ENCODE peak calls at places on chromosomes 4 and X, in four cellular contexts. One of them, this sample, is unnamed.
A peak's percentile ranks its signal among the peaks of the same experiment; 100 is the strongest.

GRCh38 chr4:76156635-76157034 is 8.4 kb upstream of the NUP54 start:
- DNase-seq in activated CD4-positive, alpha-beta T cell treated with anti-CD3 and anti-CD28 coated beads for 24 hours: no peak
- DNase-seq in CD4-positive, alpha-beta T cell: no peak
- DNase-seq in Calu3: no peak
- DNase-seq in this sample: no peak

GRCh38 chrX:120514236-120514635 is 45.1 kb upstream of the LAMP2 start:
- DNase-seq in activated CD4-positive, alpha-beta T cell treated with anti-CD3 and anti-CD28 coated beads for 24 hours: no peak
- DNase-seq in Calu3: peak; percentile 8
- DNase-seq in CD4-positive, alpha-beta T cell: no peak
- DNase-seq in this sample: no peak

GRCh38 chr4:22873899-22874298 is 181.2 kb downstream of the GBA3 start:
- DNase-seq in activated CD4-positive, alpha-beta T cell treated with anti-CD3 and anti-CD28 coated beads for 24 hours: no peak
- DNase-seq in Calu3: no peak
- DNase-seq in CD4-positive, alpha-beta T cell: no peak
- DNase-seq in this sample: no peak

GRCh38 chrX:625137-625691 is 5.4 kb upstream of the SHOX start:
- DNase-seq in activated CD4-positive, alpha-beta T cell treated with anti-CD3 and anti-CD28 coated beads for 24 hours: no peak
- DNase-seq in CD4-positive, alpha-beta T cell: no peak
- DNase-seq in Calu3: no peak
- DNase-seq in this sample: no peak

GRCh38 chrX:18598413-18598812 is 73.5 kb downstream of the RS1 start:
- DNase-seq in Calu3: no peak
- DNase-seq in CD4-positive, alpha-beta T cell: no peak
- DNase-seq in activated CD4-positive, alpha-beta T cell treated with anti-CD3 and anti-CD28 coated beads for 24 hours: no peak
- DNase-seq in this sample: no peak

GRCh38 chr4:68963389-68963788 is 11.8 kb upstream of the UGT2A3 start:
- DNase-seq in CD4-positive, alpha-beta T cell: no peak
- DNase-seq in Calu3: no peak
- DNase-seq in activated CD4-positive, alpha-beta T cell treated with anti-CD3 and anti-CD28 coated beads for 24 hours: no peak
- DNase-seq in this sample: no peak

GRCh38 chr4:38488891-38489861 is 174.8 kb upstream of the KLF3 start:
- DNase-seq in activated CD4-positive, alpha-beta T cell treated with anti-CD3 and anti-CD28 coated beads for 24 hours: no peak
- DNase-seq in Calu3: no peak
- DNase-seq in CD4-positive, alpha-beta T cell: no peak
- DNase-seq in this sample: no peak

GRCh38 chr4:147233-147632 is 22.9 kb downstream of the ZNF718 start:
- DNase-seq in CD4-positive, alpha-beta T cell: no peak
- DNase-seq in activated CD4-positive, alpha-beta T cell treated with anti-CD3 and anti-CD28 coated beads for 24 hours: no peak
- DNase-seq in Calu3: no peak
- DNase-seq in this sample: no peak

GRCh38 chr4:152825336-152825735 is 45.6 kb downstream of the ARFIP1 start:
- DNase-seq in CD4-positive, alpha-beta T cell: no peak
- DNase-seq in Calu3: no peak
- DNase-seq in activated CD4-positive, alpha-beta T cell treated with anti-CD3 and anti-CD28 coated beads for 24 hours: no peak
- DNase-seq in this sample: no peak

GRCh38 chr4:184177271-184177670 is 40.4 kb downstream of the ENPP6 start:
- DNase-seq in CD4-positive, alpha-beta T cell: no peak
- DNase-seq in Calu3: no peak
- DNase-seq in activated CD4-positive, alpha-beta T cell treated with anti-CD3 and anti-CD28 coated beads for 24 hours: no peak
- DNase-seq in this sample: no peak

GRCh38 chr4:76904646-76905190 is 6.8 kb upstream of the SOWAHB start:
- DNase-seq in CD4-positive, alpha-beta T cell: no peak
- DNase-seq in Calu3: no peak
- DNase-seq in activated CD4-positive, alpha-beta T cell treated with anti-CD3 and anti-CD28 coated beads for 24 hours: no peak
- DNase-seq in this sample: no peak

GRCh38 chrX:124414281-124414680 is 67.9 kb downstream of the SH2D1A start:
- DNase-seq in activated CD4-positive, alpha-beta T cell treated with anti-CD3 and anti-CD28 coated beads for 24 hours: no peak
- DNase-seq in Calu3: no peak
- DNase-seq in CD4-positive, alpha-beta T cell: no peak
- DNase-seq in this sample: no peak

GRCh38 chr4:74464291-74464690 is 19.4 kb downstream of the AREG start:
- DNase-seq in Calu3: no peak
- DNase-seq in activated CD4-positive, alpha-beta T cell treated with anti-CD3 and anti-CD28 coated beads for 24 hours: no peak
- DNase-seq in CD4-positive, alpha-beta T cell: no peak
- DNase-seq in this sample: no peak

GRCh38 chr4:183600189-183600685 is 58.7 kb downstream of the RWDD4 start:
- DNase-seq in CD4-positive, alpha-beta T cell: no peak
- DNase-seq in Calu3: no peak
- DNase-seq in activated CD4-positive, alpha-beta T cell treated with anti-CD3 and anti-CD28 coated beads for 24 hours: no peak
- DNase-seq in this sample: no peak

GRCh38 chr4:123581802-123582201 is 185.2 kb downstream of the SPRY1 start:
- DNase-seq in activated CD4-positive, alpha-beta T cell treated with anti-CD3 and anti-CD28 coated beads for 24 hours: no peak
- DNase-seq in Calu3: no peak
- DNase-seq in CD4-positive, alpha-beta T cell: no peak
- DNase-seq in this sample: no peak

GRCh38 chrX:23493941-23494374 is 159.3 kb downstream of the PTCHD1 start:
- DNase-seq in activated CD4-positive, alpha-beta T cell treated with anti-CD3 and anti-CD28 coated beads for 24 hours: no peak
- DNase-seq in CD4-positive, alpha-beta T cell: no peak
- DNase-seq in Calu3: peak; percentile 80
- DNase-seq in this sample: no peak

GRCh38 chr4:848307-848691 is 22.4 kb upstream of the CPLX1 start:
- DNase-seq in Calu3: no peak
- DNase-seq in CD4-positive, alpha-beta T cell: no peak
- DNase-seq in activated CD4-positive, alpha-beta T cell treated with anti-CD3 and anti-CD28 coated beads for 24 hours: no peak
- DNase-seq in this sample: no peak

GRCh38 chr4:1693131-1693896 is 9.2 kb upstream of the FAM53A start:
- DNase-seq in CD4-positive, alpha-beta T cell: peak; percentile 63
- DNase-seq in Calu3: peak; percentile 73
- DNase-seq in activated CD4-positive, alpha-beta T cell treated with anti-CD3 and anti-CD28 coated beads for 24 hours: peak; percentile 66
- DNase-seq in this sample: peak; percentile 77

GRCh38 chr4:8192748-8193738 is 6.0 kb upstream of the SH3TC1 start:
- DNase-seq in activated CD4-positive, alpha-beta T cell treated with anti-CD3 and anti-CD28 coated beads for 24 hours: no peak
- DNase-seq in Calu3: peak; percentile 56
- DNase-seq in CD4-positive, alpha-beta T cell: no peak
- DNase-seq in this sample: no peak

GRCh38 chr4:147492761-147493160 is 11.9 kb downstream of the EDNRA start:
- DNase-seq in CD4-positive, alpha-beta T cell: no peak
- DNase-seq in Calu3: no peak
- DNase-seq in activated CD4-positive, alpha-beta T cell treated with anti-CD3 and anti-CD28 coated beads for 24 hours: no peak
- DNase-seq in this sample: no peak

GRCh38 chr4:38815879-38816782 is 11.5 kb upstream of the TLR1 start:
- DNase-seq in activated CD4-positive, alpha-beta T cell treated with anti-CD3 and anti-CD28 coated beads for 24 hours: no peak
- DNase-seq in CD4-positive, alpha-beta T cell: no peak
- DNase-seq in Calu3: no peak
- DNase-seq in this sample: no peak

GRCh38 chrX:37371578-37371981 is 22.4 kb downstream of the PRRG1 start:
- DNase-seq in activated CD4-positive, alpha-beta T cell treated with anti-CD3 and anti-CD28 coated beads for 24 hours: no peak
- DNase-seq in CD4-positive, alpha-beta T cell: no peak
- DNase-seq in Calu3: no peak
- DNase-seq in this sample: no peak

GRCh38 chr4:177266492-177266891 is 43.2 kb upstream of the NEIL3 start:
- DNase-seq in Calu3: no peak
- DNase-seq in activated CD4-positive, alpha-beta T cell treated with anti-CD3 and anti-CD28 coated beads for 24 hours: no peak
- DNase-seq in CD4-positive, alpha-beta T cell: no peak
- DNase-seq in this sample: no peak

GRCh38 chr4:159271857-159272256 is 169.0 kb downstream of the RAPGEF2 start:
- DNase-seq in CD4-positive, alpha-beta T cell: no peak
- DNase-seq in Calu3: no peak
- DNase-seq in activated CD4-positive, alpha-beta T cell treated with anti-CD3 and anti-CD28 coated beads for 24 hours: no peak
- DNase-seq in this sample: no peak

GRCh38 chrX:150148749-150149672 is 210.7 kb upstream of the EOLA2 start:
- DNase-seq in CD4-positive, alpha-beta T cell: no peak
- DNase-seq in activated CD4-positive, alpha-beta T cell treated with anti-CD3 and anti-CD28 coated beads for 24 hours: no peak
- DNase-seq in Calu3: no peak
- DNase-seq in this sample: no peak

GRCh38 chr4:182680196-182680771 is 236.9 kb downstream of the DCTD start:
- DNase-seq in Calu3: no peak
- DNase-seq in activated CD4-positive, alpha-beta T cell treated with anti-CD3 and anti-CD28 coated beads for 24 hours: no peak
- DNase-seq in CD4-positive, alpha-beta T cell: no peak
- DNase-seq in this sample: no peak

GRCh38 chr4:150104401-150105027 is 26.3 kb downstream of the DCLK2 start:
- DNase-seq in Calu3: no peak
- DNase-seq in CD4-positive, alpha-beta T cell: no peak
- DNase-seq in activated CD4-positive, alpha-beta T cell treated with anti-CD3 and anti-CD28 coated beads for 24 hours: no peak
- DNase-seq in this sample: no peak

GRCh38 chr4:38663021-38663800 is 788 bp upstream of the KLF3 start:
- DNase-seq in CD4-positive, alpha-beta T cell: peak; percentile 35
- DNase-seq in activated CD4-positive, alpha-beta T cell treated with anti-CD3 and anti-CD28 coated beads for 24 hours: peak; percentile 29
- DNase-seq in Calu3: no peak
- DNase-seq in this sample: no peak

GRCh38 chr4:86233681-86234080 is 126.2 kb downstream of the MAPK10 start:
- DNase-seq in activated CD4-positive, alpha-beta T cell treated with anti-CD3 and anti-CD28 coated beads for 24 hours: no peak
- DNase-seq in Calu3: no peak
- DNase-seq in CD4-positive, alpha-beta T cell: no peak
- DNase-seq in this sample: no peak

GRCh38 chr4:65865489-65865888 is 195.2 kb upstream of the EPHA5 start:
- DNase-seq in Calu3: peak; percentile 1
- DNase-seq in activated CD4-positive, alpha-beta T cell treated with anti-CD3 and anti-CD28 coated beads for 24 hours: no peak
- DNase-seq in CD4-positive, alpha-beta T cell: no peak
- DNase-seq in this sample: no peak

GRCh38 chrX:154015581-154016264 is 4.0 kb downstream of the IRAK1 start:
- DNase-seq in activated CD4-positive, alpha-beta T cell treated with anti-CD3 and anti-CD28 coated beads for 24 hours: no peak
- DNase-seq in Calu3: no peak
- DNase-seq in CD4-positive, alpha-beta T cell: no peak
- DNase-seq in this sample: no peak

GRCh38 chr4:2551118-2551517 is 14.7 kb downstream of the FAM193A start:
- DNase-seq in Calu3: no peak
- DNase-seq in activated CD4-positive, alpha-beta T cell treated with anti-CD3 and anti-CD28 coated beads for 24 hours: no peak
- DNase-seq in CD4-positive, alpha-beta T cell: no peak
- DNase-seq in this sample: no peak

GRCh38 chrX:7083468-7084396 is 63.8 kb upstream of the STS start:
- DNase-seq in Calu3: peak; percentile 41
- DNase-seq in CD4-positive, alpha-beta T cell: no peak
- DNase-seq in activated CD4-positive, alpha-beta T cell treated with anti-CD3 and anti-CD28 coated beads for 24 hours: peak; percentile 6
- DNase-seq in this sample: peak; percentile 16

GRCh38 chr4:5018096-5018495 is 1.2 kb downstream of the CYTL1 start:
- DNase-seq in CD4-positive, alpha-beta T cell: no peak
- DNase-seq in Calu3: no peak
- DNase-seq in activated CD4-positive, alpha-beta T cell treated with anti-CD3 and anti-CD28 coated beads for 24 hours: no peak
- DNase-seq in this sample: no peak

GRCh38 chr4:148926861-148927260 is 484.6 kb upstream of the NR3C2 start:
- DNase-seq in activated CD4-positive, alpha-beta T cell treated with anti-CD3 and anti-CD28 coated beads for 24 hours: no peak
- DNase-seq in Calu3: no peak
- DNase-seq in CD4-positive, alpha-beta T cell: no peak
- DNase-seq in this sample: no peak

GRCh38 chr4:37675587-37676290 is 10.4 kb downstream of the RELL1 start:
- DNase-seq in activated CD4-positive, alpha-beta T cell treated with anti-CD3 and anti-CD28 coated beads for 24 hours: no peak
- DNase-seq in CD4-positive, alpha-beta T cell: no peak
- DNase-seq in Calu3: no peak
- DNase-seq in this sample: no peak